ENCODE peak calls at places on chromosomes 4 and X, in nine cellular contexts. A, P, R, B, Z, C, S, U and G are unnamed samples.

GRCh38 chr4:125198916-125199315 is 115.8 kb upstream of the FAT4 start:
- DNase-seq in A (no peak), P (no peak), R (no peak), B (no peak), Z (peak; percentile 13), C (no peak), S (no peak), U (peak; percentile 37), G (no peak)

GRCh38 chr4:10288830-10289533 is 168.2 kb downstream of the ZNF518B start:
- DNase-seq in A (no peak), P (no peak), R (no peak), B (no peak), Z (no peak), C (no peak), S (no peak), U (no peak), G (no peak)

GRCh38 chr4:100289530-100289888 is 99.2 kb upstream of the DDIT4L start:
- DNase-seq in A (no peak), P (no peak), R (no peak), B (no peak), Z (no peak), C (no peak), S (no peak), U (no peak), G (no peak)

GRCh38 chr4:2269206-2269531 is 7.3 kb upstream of the MXD4 start:
- DNase-seq in A (peak; percentile 29), P (no peak), R (no peak), B (no peak), Z (no peak), C (no peak), S (no peak), U (no peak), G (no peak)

GRCh38 chr4:168643083-168643795 is 146.4 kb downstream of the PALLD start:
- DNase-seq in A (no peak), P (no peak), R (no peak), B (no peak), Z (peak; percentile 64), C (no peak), S (no peak), U (no peak), G (no peak)

GRCh38 chr4:165512464-165512863 is 133.7 kb downstream of the CPE start:
- DNase-seq in A (no peak), P (no peak), R (no peak), B (no peak), Z (peak; percentile 48), C (no peak), S (no peak), U (no peak), G (no peak)

GRCh38 chrX:107935200-107935599 is 47.0 kb downstream of the TEX13B start:
- DNase-seq in A (no peak), P (no peak), R (no peak), B (no peak), Z (peak; percentile 33), C (no peak), S (no peak), U (peak; percentile 5), G (no peak)

GRCh38 chrX:46444011-46444410 is 101.2 kb downstream of the ZNF674 start:
- DNase-seq in A (no peak), P (no peak), R (no peak), B (no peak), Z (peak; percentile 72), C (no peak), S (peak; percentile 74), U (peak; percentile 89), G (no peak)

GRCh38 chr4:165970703-165971420 is 97.8 kb downstream of the TLL1 start:
- DNase-seq in A (no peak), P (no peak), R (no peak), B (no peak), Z (no peak), C (no peak), S (no peak), U (no peak), G (no peak)

GRCh38 chrX:21757960-21758359 is at the start of gene SMPX:
- DNase-seq in A (no peak), P (no peak), R (no peak), B (peak; percentile 25), Z (no peak), C (no peak), S (no peak), U (no peak), G (no peak)

GRCh38 chrX:81114757-81115156 is 87.0 kb downstream of the HMGN5 start:
- DNase-seq in A (no peak), P (no peak), R (no peak), B (no peak), Z (no peak), C (no peak), S (no peak), U (no peak), G (no peak)

GRCh38 chr4:118954246-118954645 is 65.6 kb downstream of the SYNPO2 start:
- DNase-seq in A (no peak), P (no peak), R (no peak), B (no peak), Z (peak; percentile 67), C (no peak), S (peak; percentile 15), U (peak; percentile 42), G (no peak)

GRCh38 chrX:1534321-1535168 is 2.4 kb downstream of the P2RY8 start:
- DNase-seq in A (no peak), P (no peak), R (no peak), B (no peak), Z (no peak), C (no peak), S (no peak), U (no peak), G (no peak)

GRCh38 chr4:42719257-42719656 is 62.4 kb upstream of the ATP8A1 start:
- DNase-seq in A (no peak), P (no peak), R (no peak), B (no peak), Z (no peak), C (no peak), S (no peak), U (no peak), G (no peak)

GRCh38 chr4:185865901-185866328 is 53.9 kb upstream of the SORBS2 start:
- DNase-seq in A (no peak), P (peak; percentile 60), R (no peak), B (peak; percentile 26), Z (peak; percentile 73), C (no peak), S (no peak), U (peak; percentile 44), G (no peak)

GRCh38 chrX:49799828-49800227 is 29.3 kb upstream of the PAGE4 start:
- DNase-seq in A (no peak), P (no peak), R (no peak), B (no peak), Z (no peak), C (no peak), S (no peak), U (no peak), G (no peak)
- H3K9me3 ChIP-seq in A (no peaks in the 10 kb centered on the region), P (peaks cover 15% of the 10 kb centered on the region), R (no peaks in the 10 kb centered on the region), B (no peaks in the 10 kb centered on the region), Z (no peaks in the 10 kb centered on the region), C (no peaks in the 10 kb centered on the region), S (no peaks in the 10 kb centered on the region), U (no peaks in the 10 kb centered on the region), G (no peaks in the 10 kb centered on the region)

DNA sequence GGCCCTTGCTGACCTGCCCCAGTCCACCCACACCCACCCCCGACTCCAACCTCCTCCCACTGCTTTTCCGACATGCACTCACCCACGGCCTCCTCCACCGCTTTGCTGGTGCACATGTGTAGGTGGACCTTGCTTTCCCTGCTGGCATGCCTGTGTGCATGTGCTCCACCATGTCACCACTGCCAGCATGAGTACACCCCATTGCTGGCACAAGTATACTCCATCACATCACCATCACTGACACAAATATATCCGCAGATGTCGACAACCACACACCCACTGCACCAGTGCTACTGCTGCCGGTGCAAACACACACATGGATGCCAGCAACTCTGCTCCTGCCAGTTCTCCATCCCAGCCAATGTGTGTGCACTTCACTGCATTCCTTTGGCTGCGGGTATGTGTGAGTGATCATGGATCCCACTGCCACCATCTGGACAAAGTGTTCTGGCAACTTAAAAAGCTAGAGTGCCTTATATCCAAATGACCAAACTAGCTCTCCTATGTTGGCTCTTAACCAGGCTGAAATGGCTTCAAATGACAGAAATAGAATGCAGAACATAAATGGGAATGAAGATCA is 1072.3 kb downstream of the RAPGEF2 start:
- DNase-seq in A (peak; percentile 35), P (no peak), R (no peak), B (no peak), Z (no peak), C (no peak), S (peak; percentile 18), U (no peak), G (no peak)
- H3K9me3 ChIP-seq in A (peaks cover 8% of the 10 kb centered on the region), P (no peaks in the 10 kb centered on the region), R (no peaks in the 10 kb centered on the region), B (peaks cover 13% of the 10 kb centered on the region), Z (no peaks in the 10 kb centered on the region), C (no peaks in the 10 kb centered on the region), S (no peaks in the 10 kb centered on the region), U (peaks cover 15% of the 10 kb centered on the region), G (no peaks in the 10 kb centered on the region)

DNA sequence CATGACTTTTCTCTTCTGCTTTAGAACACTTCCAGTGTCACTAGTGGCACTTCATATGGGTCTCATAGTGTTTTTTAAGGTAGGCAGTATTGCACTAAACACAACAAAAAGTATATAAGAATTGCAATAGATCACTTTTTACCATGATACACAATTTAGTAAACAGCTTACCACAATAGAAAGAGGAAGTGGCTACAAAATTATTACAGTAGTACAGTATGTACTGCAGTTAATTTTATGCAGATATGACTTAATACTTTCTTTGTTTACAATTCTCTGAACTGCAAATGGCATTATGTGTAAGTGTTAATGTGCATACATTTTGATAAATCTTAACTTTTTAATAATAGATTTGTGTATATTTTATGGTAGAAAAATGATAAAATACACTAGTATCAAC is 157.3 kb downstream of the RRAGB start:
- DNase-seq in A (no peak), P (no peak), R (no peak), B (no peak), Z (no peak), C (no peak), S (no peak), U (no peak), G (no peak)
- H3K9me3 ChIP-seq in A (no peaks in the 10 kb centered on the region), P (peaks cover 14% of the 10 kb centered on the region), R (no peaks in the 10 kb centered on the region), B (peaks cover 8% of the 10 kb centered on the region), Z (no peaks in the 10 kb centered on the region), C (no peaks in the 10 kb centered on the region), S (no peaks in the 10 kb centered on the region), U (no peaks in the 10 kb centered on the region), G (no peaks in the 10 kb centered on the region)

GRCh38 chrX:134538316-134538715 is 78.4 kb downstream of the HPRT1 start:
- DNase-seq in A (no peak), P (no peak), R (no peak), B (no peak), Z (no peak), C (no peak), S (no peak), U (no peak), G (no peak)

GRCh38 chrX:134530845-134531244 is 70.9 kb downstream of the HPRT1 start:
- DNase-seq in A (no peak), P (no peak), R (no peak), B (no peak), Z (no peak), C (no peak), S (no peak), U (no peak), G (no peak)

GRCh38 chrX:134537179-134537945 is 77.4 kb downstream of the HPRT1 start:
- DNase-seq in A (no peak), P (no peak), R (peak; percentile 71), B (no peak), Z (peak; percentile 85), C (no peak), S (peak; percentile 31), U (peak; percentile 72), G (no peak)

GRCh38 chrX:134533352-134533751 is 73.4 kb downstream of the HPRT1 start:
- DNase-seq in A (no peak), P (no peak), R (no peak), B (no peak), Z (no peak), C (no peak), S (no peak), U (no peak), G (no peak)

GRCh38 chrX:134533952-134534351 is 74.0 kb downstream of the HPRT1 start:
- DNase-seq in A (no peak), P (no peak), R (no peak), B (no peak), Z (peak; percentile 35), C (no peak), S (no peak), U (no peak), G (no peak)
- H3K9me3 ChIP-seq in A (no peaks in the 10 kb centered on the region), P (no peaks in the 10 kb centered on the region), R (no peaks in the 10 kb centered on the region), B (no peaks in the 10 kb centered on the region), Z (no peaks in the 10 kb centered on the region), C (no peaks in the 10 kb centered on the region), S (no peaks in the 10 kb centered on the region), U (no peaks in the 10 kb centered on the region), G (no peaks in the 10 kb centered on the region)